ENCODE peak calls at places on chromosomes 11 and 22, in seven cellular contexts. Z is H9, I is IMR-90, X is mesenchymal stem cell, J is neuronal stem cell, B is H1, F is trophoblast cell. P is an unnamed sample.

GRCh38 chr11:19931768-19932369 is 219.2 kb downstream of the NAV2 start:
- DNase-seq in I (no peak), B (no peak), F (no peak), Z (no peak), J (no peak), X (no peak), P (no peak)

GRCh38 chr22:27686534-27686933 is 115.0 kb downstream of the MN1 start:
- DNase-seq in B (no peak), X (peak; percentile 97), F (no peak), J (no peak), I (peak; percentile 85), Z (no peak), P (no peak)

GRCh38 chr11:34180045-34180813 is 74.8 kb downstream of the NAT10 start:
- DNase-seq in J (no peak), F (no peak), B (no peak), I (no peak), X (no peak), Z (no peak), P (no peak)

GRCh38 chr22:27580311-27580897 is 221.2 kb downstream of the MN1 start:
- DNase-seq in X (no peak), F (no peak), Z (no peak), I (no peak), B (no peak), J (no peak), P (no peak)

GRCh38 chr11:12441081-12441801 is 63.9 kb downstream of the PARVA start:
- DNase-seq in J (no peak), F (no peak), I (peak; percentile 62), B (no peak), Z (no peak), X (peak; percentile 62), P (no peak)

GRCh38 chr22:45889539-45890350 is 87.2 kb downstream of the WNT7B start:
- DNase-seq in X (no peak), I (peak; percentile 27), Z (no peak), J (peak; percentile 70), F (no peak), B (no peak), P (no peak)

GRCh38 chr11:125071408-125071807 is 8.3 kb downstream of the SLC37A2 start:
- DNase-seq in F (no peak), B (no peak), X (no peak), Z (peak; percentile 27), J (no peak), I (no peak), P (no peak)

GRCh38 chr22:27358096-27358870 is 443.3 kb downstream of the MN1 start:
- DNase-seq in B (no peak), Z (no peak), I (no peak), X (no peak), J (no peak), F (no peak), P (no peak)

GRCh38 chr22:26259510-26259909 is 90.2 kb downstream of the SEZ6L start:
- DNase-seq in J (peak; percentile 59), Z (peak; percentile 70), B (peak; percentile 44), I (peak; percentile 8), F (peak; percentile 30), X (no peak), P (peak; percentile 86)

GRCh38 chr11:127195791-127196190 is 195.2 kb upstream of the KIRREL3 start:
- DNase-seq in F (no peak), Z (no peak), B (no peak), J (no peak), X (no peak), I (no peak), P (no peak)

GRCh38 chr11:60761436-60762190 is 4.9 kb downstream of the MS4A15 start:
- DNase-seq in X (no peak), B (no peak), F (no peak), I (no peak), Z (no peak), J (no peak), P (no peak)

GRCh38 chr22:45638834-45639746 is 32.5 kb upstream of the ATXN10 start:
- DNase-seq in B (no peak), J (no peak), I (no peak), Z (no peak), F (no peak), X (peak; percentile 67), P (no peak)

GRCh38 chr11:74319139-74319538 is 7.7 kb upstream of the P4HA3 start:
- DNase-seq in X (peak; percentile 77), F (no peak), B (no peak), J (no peak), Z (no peak), I (peak; percentile 93), P (no peak)

GRCh38 chr22:19207902-19208283 is 29.4 kb upstream of the SLC25A1 start:
- DNase-seq in Z (no peak), F (no peak), J (no peak), I (no peak), X (no peak), B (no peak), P (no peak)

GRCh38 chr11:95137299-95137698 is 47.7 kb downstream of the ENDOD1 start:
- DNase-seq in J (no peak), F (no peak), I (no peak), Z (no peak), X (no peak), B (no peak), P (no peak)

GRCh38 chr11:69791266-69791665 is 16.1 kb upstream of the FGF4 start:
- DNase-seq in Z (no peak), F (no peak), B (no peak), X (peak; percentile 51), I (peak; percentile 61), J (no peak), P (no peak)

GRCh38 chr11:69646493-69647201 is 5.7 kb downstream of the CCND1 start:
- DNase-seq in B (no peak), X (no peak), F (no peak), J (no peak), I (no peak), Z (peak; percentile 28), P (no peak)

GRCh38 chr11:10623797-10624761 is 55.6 kb upstream of the LYVE1 start:
- DNase-seq in I (peak; percentile 37), J (no peak), Z (peak; percentile 72), F (no peak), B (peak; percentile 41), X (peak; percentile 38), P (peak; percentile 75)

GRCh38 chr11:122852071-122852831 is 14.0 kb downstream of the CRTAM start:
- DNase-seq in J (no peak), X (no peak), Z (no peak), I (peak; percentile 53), B (no peak), F (no peak), P (no peak)

GRCh38 chr22:42947211-42947990 is 67.5 kb downstream of the PACSIN2 start:
- DNase-seq in B (no peak), Z (peak; percentile 41), F (no peak), I (peak; percentile 41), X (peak; percentile 67), J (peak; percentile 43), P (peak; percentile 72)

GRCh38 chr11:848988-849824 is 6.6 kb downstream of the TSPAN4 start:
- DNase-seq in B (no peak), I (no peak), Z (peak; percentile 82), F (no peak), J (no peak), X (peak; percentile 25), P (no peak)

DNA sequence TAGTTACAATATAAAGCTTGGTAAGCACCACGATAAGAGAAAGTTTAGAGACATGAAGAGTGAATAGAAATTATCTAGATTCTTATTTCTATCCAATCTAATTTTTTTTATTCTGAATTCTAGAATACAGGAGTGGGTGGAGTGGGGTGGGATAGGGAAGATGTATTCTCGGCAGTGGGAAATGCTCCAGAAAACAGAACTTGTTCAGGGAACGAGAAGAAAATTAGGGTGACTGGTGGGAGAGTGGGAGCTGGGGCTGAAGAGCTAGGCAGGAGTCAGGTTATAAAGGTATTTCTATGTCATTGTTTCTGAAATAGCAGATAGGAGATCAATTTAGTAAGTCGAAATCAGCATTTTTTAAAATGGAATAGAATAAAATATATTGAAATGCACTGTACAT is 53.2 kb upstream of the APOA1 start:
- DNase-seq in Z (no peak), X (no peak), J (no peak), I (no peak), F (no peak), B (no peak), P (no peak)
- H3K4ac ChIP-seq in Z (no peak overlapping the region), X (no peak overlapping the region), J (no peak overlapping the region), I (no peak overlapping the region), F (no peak overlapping the region), B (no peak overlapping the region), P (no peak overlapping the region)

GRCh38 chr11:108241370-108242037 is 18.6 kb downstream of the ATM start:
- DNase-seq in Z (no peak), B (no peak), F (no peak), X (no peak), I (peak; percentile 20), J (no peak), P (no peak)

GRCh38 chr11:108246885-108247284 is 24.0 kb downstream of the ATM start:
- DNase-seq in I (no peak), X (no peak), B (no peak), F (no peak), Z (no peak), J (no peak), P (no peak)

GRCh38 chr11:108246309-108246708 is 23.4 kb downstream of the ATM start:
- DNase-seq in F (no peak), B (no peak), Z (no peak), X (no peak), J (no peak), I (no peak), P (no peak)

GRCh38 chr11:108239076-108239475 is 16.2 kb downstream of the ATM start:
- DNase-seq in F (no peak), I (no peak), J (no peak), B (no peak), X (no peak), Z (no peak), P (no peak)

GRCh38 chr11:108242422-108242821 is 19.6 kb downstream of the ATM start:
- DNase-seq in F (no peak), X (no peak), B (no peak), Z (no peak), J (no peak), I (no peak), P (no peak)
- H3K4ac ChIP-seq in F (no peak overlapping the region), X (no peak overlapping the region), B (no peak overlapping the region), Z (no peak overlapping the region), J (no peak overlapping the region), I (no peak overlapping the region), P (no peak overlapping the region)

GRCh38 chr22:22410121-22410520 is 98.4 kb downstream of the ZNF280B start:
- DNase-seq in B (no peak), J (no peak), X (no peak), Z (no peak), I (no peak), F (no peak), P (no peak)

GRCh38 chr22:22418163-22418549 is 90.4 kb downstream of the ZNF280B start:
- DNase-seq in I (no peak), J (no peak), Z (no peak), B (no peak), X (no peak), F (no peak), P (no peak)

GRCh38 chr22:22410677-22411076 is 97.9 kb downstream of the ZNF280B start:
- DNase-seq in F (no peak), J (no peak), B (no peak), I (no peak), Z (no peak), X (no peak), P (no peak)

GRCh38 chr22:22417495-22418162 is 90.9 kb downstream of the ZNF280B start:
- DNase-seq in X (no peak), F (no peak), B (no peak), J (no peak), Z (no peak), I (no peak), P (no peak)

GRCh38 chr22:22414266-22414665 is 94.3 kb downstream of the ZNF280B start:
- DNase-seq in I (no peak), B (no peak), X (no peak), J (no peak), Z (no peak), F (no peak), P (no peak)
- H3K4ac ChIP-seq in I (no peak overlapping the region), B (no peak overlapping the region), X (no peak overlapping the region), J (no peak overlapping the region), Z (no peak overlapping the region), F (no peak overlapping the region), P (no peak overlapping the region)

GRCh38 chr11:8787372-8787771 is 104.8 kb downstream of the RPL27A start:
- DNase-seq in J (no peak), Z (no peak), I (peak; percentile 53), X (peak; percentile 61), B (no peak), F (no peak), P (no peak)
- H3K4ac ChIP-seq in J (no peak overlapping the region), Z (no peak overlapping the region), I (peak overlapping the region; percentile 60), X (no peak overlapping the region), B (no peak overlapping the region), F (no peak overlapping the region), P (no peak overlapping the region)

P was measured in mesendoderm.